ENCODE peak calls at places on chromosome 10, in six cellular contexts. O, Y, S, Q, F and U are unnamed samples.

GRCh38 chr10:122232781-122233180 is 38.3 kb upstream of the BTBD16 start:
- DNase-seq in O (no peak), F (no peak), Q (no peak), Y (no peak), S (peak), U (no peak)

GRCh38 chr10:61835069-61835908 is 66.2 kb upstream of the ARID5B start:
- DNase-seq in S (peak), Y (no peak), F (no peak), O (no peak), Q (no peak), U (peak)

GRCh38 chr10:78904196-78904595 is 164.6 kb upstream of the ZMIZ1 start:
- DNase-seq in F (no peak), O (peak), S (no peak), Y (peak), Q (no peak), U (no peak)

GRCh38 chr10:110358869-110359629 is 54.3 kb upstream of the SMNDC1 start:
- DNase-seq in F (no peak), O (no peak), Y (no peak), Q (no peak), S (peak), U (no peak)

GRCh38 chr10:130022071-130022470 is 58.0 kb upstream of the EBF3 start:
- DNase-seq in S (no peak), O (no peak), Q (no peak), F (no peak), Y (no peak), U (no peak)

GRCh38 chr10:60718891-60719290 is 59.4 kb upstream of the CDK1 start:
- DNase-seq in O (no peak), Y (no peak), Q (no peak), F (no peak), S (no peak), U (no peak)

GRCh38 chr10:32253300-32253699 is 93.7 kb downstream of the EPC1 start:
- DNase-seq in Y (no peak), F (no peak), Q (no peak), S (peak), O (no peak), U (no peak)

GRCh38 chr10:126683466-126683865 is 13.0 kb upstream of the C10orf90 start:
- DNase-seq in Q (no peak), O (no peak), F (no peak), Y (no peak), S (no peak), U (no peak)

GRCh38 chr10:101489355-101489754 is 98.7 kb downstream of the POLL start:
- DNase-seq in F (no peak), Y (no peak), O (no peak), S (peak), Q (no peak), U (no peak)

GRCh38 chr10:47034511-47035051 is 123.4 kb downstream of the PTPN20 start:
- DNase-seq in O (no peak), Q (no peak), Y (no peak), S (no peak), F (no peak), U (no peak)

GRCh38 chr10:86730227-86730626 is 26.2 kb upstream of the BMPR1A start:
- DNase-seq in Q (no peak), Y (no peak), O (no peak), F (no peak), S (no peak), U (no peak)

GRCh38 chr10:86102031-86102430 is 264.6 kb downstream of the GRID1 start:
- DNase-seq in O (no peak), S (no peak), Y (no peak), F (no peak), Q (no peak), U (no peak)

GRCh38 chr10:87705339-87705738 is 45.7 kb downstream of the PAPSS2 start:
- DNase-seq in O (no peak), F (no peak), Q (no peak), S (peak), Y (no peak), U (no peak)

GRCh38 chr10:102517553-102517952 is 13.8 kb downstream of the SUFU start:
- DNase-seq in S (no peak), Q (no peak), F (no peak), Y (no peak), O (no peak), U (no peak)

DNA sequence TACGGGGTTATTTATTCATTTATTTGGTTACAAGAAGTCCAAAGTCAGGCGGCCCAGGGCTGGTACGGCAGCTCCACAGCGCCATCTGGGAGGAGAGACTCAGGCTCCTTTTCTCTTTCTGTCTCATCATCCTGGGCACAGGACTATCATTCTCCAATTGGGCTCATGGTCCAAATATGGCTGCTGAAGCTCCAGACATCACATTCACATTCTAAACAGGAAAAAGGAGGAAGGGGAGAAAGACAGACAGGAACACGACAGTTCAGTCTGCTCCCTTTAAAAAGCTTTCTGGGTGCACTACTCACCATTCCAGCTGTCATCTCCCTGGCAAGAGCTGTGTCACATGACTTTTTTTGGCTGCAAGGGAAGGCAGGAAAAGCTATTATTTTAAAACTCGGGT is 74.4 kb upstream of the PDZD8 start:
- DNase-seq in S (no peak), Q (no peak), Y (no peak), F (no peak), O (no peak), U (no peak)
- TF ChIP-seq CTCF in S (peak), Q (peak), Y (no peak), F (no peak), O (no peak), U (no peak)

GRCh38 chr10:124448696-124449169 is 1.1 kb downstream of the NKX1-2 start:
- DNase-seq in Y (no peak), S (no peak), O (no peak), Q (no peak), F (no peak), U (no peak)
- TF ChIP-seq CTCF in Y (peak), S (peak), O (no peak), Q (no peak), F (no peak), U (no peak)

GRCh38 chr10:127815147-127815546 is 77.6 kb downstream of the CLRN3 start:
- DNase-seq in O (no peak), Q (no peak), Y (no peak), F (no peak), S (no peak), U (no peak)

GRCh38 chr10:127813290-127813689 is 76.3 kb downstream of the FOXI2 start:
- DNase-seq in O (no peak), S (peak), Y (no peak), F (no peak), Q (no peak), U (no peak)
- TF ChIP-seq CTCF in O (no peak), S (no peak), Y (peak), F (no peak), Q (no peak), U (no peak)

GRCh38 chr10:120963053-120963533 is 111.9 kb downstream of the WDR11 start:
- DNase-seq in O (peak), Q (no peak), Y (no peak), S (no peak), F (no peak), U (no peak)
- TF ChIP-seq CTCF in O (no peak), Q (no peak), Y (no peak), S (no peak), F (no peak), U (no peak)

GRCh38 chr10:12348870-12349627 is at the start of gene CAMK1D:
- DNase-seq in O (peak), S (peak), Y (peak), Q (peak), F (peak), U (peak)
- TF ChIP-seq CTCF in O (no peak), S (peak), Y (peak), Q (peak), F (no peak), U (peak)

GRCh38 chr10:21600804-21601512 is 66.9 kb downstream of the MLLT10 start:
- DNase-seq in Q (no peak), Y (no peak), S (peak), F (no peak), O (no peak), U (no peak)
- TF ChIP-seq CTCF in Q (no peak), Y (no peak), S (no peak), F (no peak), O (no peak), U (no peak)

DNA sequence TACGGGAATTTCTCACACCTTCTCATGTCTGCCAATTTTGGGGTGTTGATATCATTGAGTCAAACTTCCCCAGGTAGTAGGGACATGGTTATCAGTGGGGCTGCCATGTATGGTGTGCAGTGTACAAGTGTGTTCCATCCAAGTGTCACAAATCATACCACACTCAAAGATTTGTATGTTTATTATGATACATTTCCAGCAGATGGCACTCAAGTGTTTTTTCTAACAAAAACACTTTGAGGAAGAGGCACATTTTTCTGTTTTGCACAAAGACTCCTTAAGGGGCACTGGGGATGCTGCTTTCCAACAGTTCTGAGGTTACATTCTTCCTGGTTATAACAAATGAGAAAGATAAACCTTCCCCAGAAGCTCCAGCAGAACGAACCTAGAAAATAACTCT is 414.5 kb downstream of the REEP3 start:
- DNase-seq in O (no peak), S (peak), Q (no peak), Y (no peak), F (peak), U (peak)
- TF ChIP-seq CTCF in O (no peak), S (no peak), Q (peak), Y (no peak), F (no peak), U (no peak)

GRCh38 chr10:4656576-4657194 is 169.3 kb upstream of the AKR1E2 start:
- DNase-seq in Y (peak), S (no peak), O (peak), F (peak), Q (peak), U (peak)
- TF ChIP-seq CTCF in Y (peak), S (peak), O (peak), F (peak), Q (peak), U (peak)

DNA sequence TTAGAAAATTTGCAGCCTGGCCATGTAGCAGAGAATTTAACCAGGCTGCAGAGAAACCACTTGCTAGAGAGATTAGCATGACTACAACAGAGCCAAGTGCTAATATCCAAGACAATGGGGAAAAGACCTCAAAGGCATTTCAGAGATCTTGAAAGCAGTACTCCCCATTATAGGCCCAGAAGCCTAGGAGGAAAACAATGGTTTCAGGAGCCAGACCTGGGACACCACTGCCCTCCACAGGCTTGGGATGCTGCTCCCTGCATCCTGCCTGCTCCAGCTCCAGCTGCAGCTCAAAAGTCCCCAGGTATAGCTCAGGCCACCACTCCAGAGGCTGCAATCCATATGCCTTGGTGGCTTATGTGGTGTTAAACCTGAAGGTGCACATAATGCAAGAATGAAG is 101.5 kb upstream of the TMEM72 start:
- DNase-seq in Y (no peak), S (peak), Q (no peak), F (no peak), O (no peak), U (no peak)
- TF ChIP-seq CTCF in Y (no peak), S (peak), Q (no peak), F (no peak), O (no peak), U (no peak)